ENCODE peak calls at places on chromosomes 1 and 21, in five cellular contexts. Q, U, Y, F and X are unnamed samples.

GRCh38 chr1:91591175-91591968 is 90.7 kb downstream of the CDC7 start:
- DNase-seq in Q (no peak), U (peak; percentile 69), Y (no peak), F (no peak), X (no peak)

GRCh38 chr1:25098717-25099116 is 133.6 kb downstream of the SYF2 start:
- DNase-seq in Q (no peak), U (no peak), Y (no peak), F (no peak), X (no peak)

GRCh38 chr1:184649500-184649899 is 105.2 kb downstream of the EDEM3 start:
- DNase-seq in Q (no peak), U (no peak), Y (no peak), F (peak; percentile 8), X (no peak)

GRCh38 chr1:178960781-178961180 is 64.9 kb upstream of the FAM20B start:
- DNase-seq in Q (no peak), U (no peak), Y (no peak), F (no peak), X (no peak)

GRCh38 chr21:41596241-41596925 is 88.4 kb upstream of the TMPRSS2 start:
- DNase-seq in Q (no peak), U (no peak), Y (no peak), F (peak; percentile 24), X (no peak)

GRCh38 chr1:230917284-230918135 is 49.2 kb upstream of the C1orf198 start:
- DNase-seq in Q (peak; percentile 83), U (peak; percentile 73), Y (peak; percentile 80), F (peak; percentile 86), X (peak; percentile 72)

GRCh38 chr1:177586429-177586828 is 383.4 kb downstream of the SEC16B start:
- DNase-seq in Q (no peak), U (no peak), Y (no peak), F (no peak), X (peak; percentile 56)

GRCh38 chr21:35743571-35743970 is 316.8 kb downstream of the SETD4 start:
- DNase-seq in Q (no peak), U (no peak), Y (no peak), F (no peak), X (no peak)

GRCh38 chr1:59071289-59071688 is 225.6 kb upstream of the FGGY start:
- DNase-seq in Q (no peak), U (no peak), Y (peak; percentile 85), F (no peak), X (no peak)

GRCh38 chr1:224631471-224632105 is 15.5 kb downstream of the CNIH3 start:
- DNase-seq in Q (no peak), U (no peak), Y (no peak), F (no peak), X (no peak)

GRCh38 chr1:4018721-4019521 is 118.8 kb upstream of the C1orf174 start:
- DNase-seq in Q (no peak), U (no peak), Y (no peak), F (no peak), X (no peak)

GRCh38 chr1:70411360-70411844 is 334 bp downstream of the CTH start:
- DNase-seq in Q (no peak), U (no peak), Y (no peak), F (no peak), X (no peak)

GRCh38 chr1:118982816-118983557 is 5.2 kb downstream of the TBX15 start:
- DNase-seq in Q (no peak), U (no peak), Y (no peak), F (peak; percentile 64), X (no peak)

GRCh38 chr1:41347276-41347675 is 14.0 kb upstream of the FOXO6 start:
- DNase-seq in Q (no peak), U (no peak), Y (no peak), F (peak; percentile 10), X (no peak)

GRCh38 chr1:7284839-7285435 is 486.2 kb upstream of the VAMP3 start:
- DNase-seq in Q (no peak), U (no peak), Y (no peak), F (peak; percentile 36), X (no peak)

GRCh38 chr1:7279753-7280150 is 491.3 kb upstream of the VAMP3 start:
- DNase-seq in Q (no peak), U (no peak), Y (no peak), F (no peak), X (no peak)

GRCh38 chr1:7278827-7279752 is 492.0 kb upstream of the VAMP3 start:
- DNase-seq in Q (no peak), U (no peak), Y (no peak), F (peak; percentile 37), X (no peak)

GRCh38 chr1:7280257-7280656 is 490.8 kb upstream of the VAMP3 start:
- DNase-seq in Q (no peak), U (no peak), Y (no peak), F (peak; percentile 39), X (no peak)

DNA sequence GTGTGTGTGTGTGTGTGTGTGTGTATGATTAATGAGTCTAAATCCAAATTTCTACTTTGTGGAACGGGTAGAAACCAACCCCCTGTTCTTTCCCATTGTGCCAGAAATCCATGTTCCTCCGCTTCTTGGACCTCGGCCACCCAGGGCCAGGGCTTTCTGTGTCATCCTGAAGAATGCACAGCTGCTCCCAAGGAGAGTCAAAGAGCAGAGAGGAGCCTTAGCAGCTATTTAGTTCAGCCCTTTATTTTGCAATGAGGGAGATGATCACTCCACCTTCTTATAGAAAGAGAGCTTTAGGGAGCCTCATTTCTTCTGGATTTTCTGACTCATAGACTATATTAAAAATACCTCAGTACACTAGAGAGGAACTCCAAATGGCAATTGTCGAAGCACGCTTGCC is 489.3 kb upstream of the VAMP3 start:
- DNase-seq in Q (no peak), U (no peak), Y (no peak), F (no peak), X (no peak)
- TF ChIP-seq JUN in Q (no peak), U (no peak), Y (no peak), F (no peak), X (no peak)

GRCh38 chr1:150974580-150975478 is at the start of gene CERS2:
- DNase-seq in Q (peak; percentile 62), U (peak; percentile 83), Y (peak; percentile 52), F (peak; percentile 77), X (peak; percentile 80)

GRCh38 chr1:150973826-150974579 is 632 bp downstream of the CERS2 start:
- DNase-seq in Q (no peak), U (peak; percentile 62), Y (no peak), F (peak; percentile 65), X (peak; percentile 47)

GRCh38 chr1:150976879-150977694 is 2.5 kb upstream of the CERS2 start:
- DNase-seq in Q (peak; percentile 94), U (peak; percentile 84), Y (peak; percentile 68), F (peak; percentile 82), X (peak; percentile 80)

GRCh38 chr1:150979007-150979722 is 2.9 kb upstream of the ANXA9 start:
- DNase-seq in Q (peak; percentile 89), U (peak; percentile 80), Y (peak; percentile 82), F (peak; percentile 95), X (peak; percentile 91)

GRCh38 chr1:150976401-150976821 is 1.8 kb upstream of the CERS2 start:
- DNase-seq in Q (no peak), U (no peak), Y (no peak), F (no peak), X (no peak)
- H3K27ac ChIP-seq in Q (peak overlapping the region; percentile 94), U (peak overlapping the region; percentile 95), Y (no peak overlapping the region), F (no peak overlapping the region), X (peak overlapping the region; percentile 67)

DNA sequence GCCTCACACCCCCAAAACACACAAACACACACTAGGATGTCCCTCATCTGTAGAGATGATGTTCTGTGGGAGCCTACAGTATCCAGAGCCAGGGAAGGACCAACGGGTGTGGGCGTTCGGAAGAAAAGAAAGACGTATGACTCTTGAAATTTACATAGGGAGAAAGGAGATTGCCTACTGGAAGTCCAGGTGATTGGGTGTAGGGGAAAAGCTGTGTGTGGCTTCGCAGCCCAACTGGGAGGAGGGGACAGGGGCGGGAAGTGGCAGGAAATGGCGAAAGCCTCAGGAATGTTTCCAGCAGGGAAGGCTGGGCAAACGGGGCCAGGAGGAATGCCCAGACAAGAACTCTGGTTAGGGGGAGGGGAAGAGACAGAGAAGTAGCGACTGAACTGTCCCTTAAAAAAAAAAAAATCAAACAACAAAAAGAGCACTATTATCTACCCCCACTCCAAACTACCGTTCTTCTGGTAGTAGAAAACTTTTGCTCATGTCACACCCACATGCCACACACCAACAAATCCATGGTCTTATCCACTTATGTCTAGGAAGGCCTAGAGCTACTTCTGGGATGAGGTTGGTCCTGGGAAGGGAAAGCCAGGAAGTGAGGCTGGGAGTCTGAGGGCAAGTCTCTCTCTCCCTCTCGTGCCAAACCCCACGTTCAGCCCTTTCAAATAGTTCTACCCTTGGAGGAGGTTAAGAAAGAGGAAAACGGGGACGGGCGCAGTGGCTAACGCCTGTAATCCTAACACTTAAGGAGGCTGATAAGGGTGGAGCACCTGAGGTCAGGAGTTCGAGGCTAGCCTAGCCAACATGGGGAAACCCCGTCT is 1.8 kb upstream of the CKS1B start:
- DNase-seq in Q (peak; percentile 97), U (no peak), Y (peak; percentile 95), F (peak; percentile 82), X (peak; percentile 95)
- H3K4me1 ChIP-seq in Q (peaks cover 47% of the 10 kb centered on the region), U (peaks cover 47% of the 10 kb centered on the region), Y (peaks cover 70% of the 10 kb centered on the region), F (peaks cover 21% of the 10 kb centered on the region), X (peaks cover 51% of the 10 kb centered on the region)

GRCh38 chr21:38258803-38259485 is 2.2 kb downstream of the KCNJ15 start:
- DNase-seq in Q (peak; percentile 87), U (no peak), Y (no peak), F (no peak), X (no peak)
- TF ChIP-seq JUN in Q (no peak), U (no peak), Y (no peak), F (no peak), X (no peak)